ENCODE peak calls at places on chromosomes 4 and X, in six cellular contexts. F is nephron progenitor cell; K is GM10248; J is endothelial cell; W is dorsolateral prefrontal cortex; S is activated CD4-positive, alpha-beta T cell treated with anti-CD3 and anti-CD28 coated beads, Interleukin-2, amount 50 U/mL, for 48 hours. E is an unnamed sample.

GRCh38 chr4:141913928-141914327 is 277.5 kb downstream of the IL15 start:
- DNase-seq in F (no peak), K (no peak), J (no peak), W (no peak), S (no peak), E (no peak)

GRCh38 chrX:40479777-40480318 is 100.9 kb upstream of the ATP6AP2 start:
- DNase-seq in F (no peak), K (no peak), J (no peak), W (no peak), S (no peak), E (no peak)

GRCh38 chr4:17694552-17694951 is 80.1 kb downstream of the MED28 start:
- DNase-seq in F (no peak), K (no peak), J (no peak), W (no peak), S (no peak), E (no peak)

GRCh38 chr4:14111730-14112171 is 484.2 kb upstream of the BOD1L1 start:
- DNase-seq in F (no peak), K (no peak), J (no peak), W (no peak), S (no peak), E (no peak)

GRCh38 chr4:152094851-152095700 is 334.3 kb upstream of the GATB start:
- DNase-seq in F (no peak), K (no peak), J (no peak), W (no peak), S (no peak), E (no peak)

GRCh38 chr4:145921231-145921630 is 17.4 kb downstream of the ZNF827 start:
- DNase-seq in F (no peak), K (no peak), J (no peak), W (no peak), S (no peak), E (no peak)

GRCh38 chrX:8591526-8591925 is 126.9 kb downstream of the VCX3B start:
- DNase-seq in F (no peak), K (no peak), J (no peak), W (no peak), S (no peak), E (no peak)

GRCh38 chr4:10403633-10404445 is 53.4 kb downstream of the ZNF518B start:
- DNase-seq in F (no peak), K (peak), J (peak), W (peak), S (no peak), E (peak)

GRCh38 chrX:46722742-46723568 is 36.0 kb downstream of the SLC9A7 start:
- DNase-seq in F (no peak), K (no peak), J (no peak), W (no peak), S (no peak), E (no peak)

GRCh38 chr4:55675196-55675793 is 39.2 kb upstream of the NMU start:
- DNase-seq in F (no peak), K (no peak), J (no peak), W (no peak), S (no peak), E (no peak)

GRCh38 chr4:136103616-136104015 is 1428.7 kb downstream of the PCDH18 start:
- DNase-seq in F (no peak), K (no peak), J (no peak), W (no peak), S (no peak), E (no peak)

GRCh38 chrX:40005290-40006011 is 92.3 kb downstream of the BCOR start:
- DNase-seq in F (peak), K (no peak), J (no peak), W (no peak), S (no peak), E (no peak)

GRCh38 chr4:41216294-41217019 is 2.1 kb upstream of the APBB2 start:
- DNase-seq in F (peak), K (peak), J (peak), W (peak), S (peak), E (peak)

GRCh38 chr4:25367877-25368276 is 9.2 kb upstream of the ANAPC4 start:
- DNase-seq in F (no peak), K (no peak), J (no peak), W (no peak), S (no peak), E (no peak)